ENCODE peak calls at places on chromosomes 5 and 9, in eight cellular contexts. R, I, F, G, Q, V, Y and C are unnamed samples.

GRCh38 chr5:74762599-74762998 is 4.3 kb downstream of the GFM2 start:
- DNase-seq in R (no peak), I (peak; percentile 55), F (no peak), G (no peak), Q (peak; percentile 83), V (peak; percentile 61), Y (no peak), C (no peak)

GRCh38 chr5:149310947-149311675 is 34.2 kb upstream of the GRPEL2 start:
- DNase-seq in R (no peak), I (peak; percentile 41), F (no peak), G (peak; percentile 54), Q (peak; percentile 83), V (peak; percentile 19), Y (no peak), C (no peak)

GRCh38 chr9:128118971-128119665 is 8.4 kb downstream of the PTGES2 start:
- DNase-seq in R (no peak), I (no peak), F (peak; percentile 90), G (peak; percentile 25), Q (no peak), V (no peak), Y (no peak), C (no peak)

GRCh38 chr5:175216991-175217390 is 227.0 kb downstream of the DRD1 start:
- DNase-seq in R (no peak), I (no peak), F (no peak), G (no peak), Q (peak; percentile 43), V (no peak), Y (no peak), C (no peak)

GRCh38 chr5:75640395-75640794 is 29.1 kb downstream of the ANKDD1B start:
- DNase-seq in R (no peak), I (no peak), F (no peak), G (no peak), Q (peak; percentile 78), V (no peak), Y (no peak), C (no peak)

GRCh38 chr5:124461857-124462423 is 284.5 kb downstream of the ZNF608 start:
- DNase-seq in R (no peak), I (no peak), F (no peak), G (no peak), Q (no peak), V (no peak), Y (no peak), C (no peak)

GRCh38 chr5:150765019-150765788 is 6.4 kb upstream of the DCTN4 start:
- DNase-seq in R (no peak), I (no peak), F (no peak), G (no peak), Q (no peak), V (no peak), Y (no peak), C (no peak)

GRCh38 chr9:33297455-33297854 is 7.1 kb downstream of the NFX1 start:
- DNase-seq in R (no peak), I (no peak), F (peak; percentile 64), G (peak; percentile 59), Q (no peak), V (no peak), Y (no peak), C (no peak)

GRCh38 chr5:178421128-178421527 is 169.1 kb downstream of the COL23A1 start:
- DNase-seq in R (no peak), I (no peak), F (no peak), G (no peak), Q (no peak), V (no peak), Y (no peak), C (no peak)

GRCh38 chr9:137411670-137412380 is 11.1 kb downstream of the EXD3 start:
- DNase-seq in R (no peak), I (peak; percentile 75), F (peak; percentile 86), G (peak; percentile 85), Q (peak; percentile 94), V (peak; percentile 87), Y (peak; percentile 55), C (no peak)

GRCh38 chr9:20940447-20941176 is 90.8 kb downstream of the HACD4 start:
- DNase-seq in R (no peak), I (no peak), F (no peak), G (no peak), Q (peak; percentile 33), V (no peak), Y (no peak), C (no peak)

GRCh38 chr5:23507278-23507685 is at the start of gene PRDM9:
- DNase-seq in R (peak; percentile 88), I (no peak), F (peak; percentile 82), G (peak; percentile 68), Q (no peak), V (peak; percentile 93), Y (no peak), C (no peak)

GRCh38 chr5:128974567-128974966 is 9.3 kb downstream of the SLC27A6 start:
- DNase-seq in R (no peak), I (no peak), F (no peak), G (no peak), Q (no peak), V (no peak), Y (no peak), C (no peak)

GRCh38 chr9:69076550-69076949 is 41.0 kb downstream of the FXN start:
- DNase-seq in R (no peak), I (no peak), F (no peak), G (no peak), Q (no peak), V (no peak), Y (no peak), C (no peak)

GRCh38 chr9:135167839-135168378 is 80.4 kb downstream of the OLFM1 start:
- DNase-seq in R (no peak), I (no peak), F (no peak), G (no peak), Q (no peak), V (no peak), Y (no peak), C (no peak)

GRCh38 chr5:9233712-9234111 is 312.2 kb downstream of the SEMA5A start:
- DNase-seq in R (peak; percentile 14), I (no peak), F (no peak), G (no peak), Q (peak; percentile 51), V (no peak), Y (no peak), C (no peak)

GRCh38 chr5:54881286-54882005 is 103.9 kb downstream of the ESM1 start:
- DNase-seq in R (no peak), I (no peak), F (no peak), G (no peak), Q (no peak), V (no peak), Y (no peak), C (no peak)

GRCh38 chr5:93421987-93422391 is 159.0 kb downstream of the NR2F1-AS1 start:
- DNase-seq in R (peak; percentile 29), I (no peak), F (no peak), G (no peak), Q (no peak), V (no peak), Y (no peak), C (no peak)

GRCh38 chr9:3664044-3664443 is 138.2 kb upstream of the RFX3 start:
- DNase-seq in R (no peak), I (peak; percentile 3), F (no peak), G (no peak), Q (peak; percentile 57), V (no peak), Y (no peak), C (no peak)

DNA sequence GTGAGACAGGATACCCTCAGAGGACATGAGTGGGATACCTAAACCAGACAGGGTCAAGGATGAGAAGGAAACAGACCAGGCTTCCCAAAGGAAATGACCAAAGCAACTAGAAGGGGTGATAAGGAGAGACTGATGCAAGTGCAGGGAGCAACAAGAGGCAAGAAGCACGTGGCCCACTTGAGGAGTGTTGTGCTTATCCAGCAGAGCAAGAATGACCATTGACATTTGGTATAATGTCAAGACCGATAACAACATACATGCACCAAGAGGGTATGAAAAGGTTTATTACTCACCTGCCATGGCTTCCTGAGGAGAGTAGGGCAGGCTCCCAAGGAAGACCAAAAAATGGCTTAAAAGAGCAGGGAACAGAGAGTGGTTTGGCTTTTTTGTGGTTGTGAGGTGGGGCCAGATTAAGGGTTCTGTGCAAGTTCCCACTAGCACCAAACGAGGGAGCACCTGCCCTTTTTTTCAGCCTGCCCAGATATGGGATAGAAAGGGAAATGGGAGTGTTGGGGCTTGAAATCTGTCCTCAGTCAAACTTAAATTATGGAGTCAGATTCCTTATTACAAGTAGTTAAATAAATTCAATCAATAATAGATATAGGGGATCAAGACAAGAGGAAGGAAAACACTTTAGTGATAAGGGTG is 513.6 kb downstream of the RASEF start:
- DNase-seq in R (peak; percentile 20), I (no peak), F (peak; percentile 19), G (no peak), Q (no peak), V (no peak), Y (no peak), C (no peak)
- TF ChIP-seq CTCF in R (peak; percentile 20), I (no peak), F (peak; percentile 50), G (no peak), Q (no peak), V (no peak), Y (no peak), C (no peak)

DNA sequence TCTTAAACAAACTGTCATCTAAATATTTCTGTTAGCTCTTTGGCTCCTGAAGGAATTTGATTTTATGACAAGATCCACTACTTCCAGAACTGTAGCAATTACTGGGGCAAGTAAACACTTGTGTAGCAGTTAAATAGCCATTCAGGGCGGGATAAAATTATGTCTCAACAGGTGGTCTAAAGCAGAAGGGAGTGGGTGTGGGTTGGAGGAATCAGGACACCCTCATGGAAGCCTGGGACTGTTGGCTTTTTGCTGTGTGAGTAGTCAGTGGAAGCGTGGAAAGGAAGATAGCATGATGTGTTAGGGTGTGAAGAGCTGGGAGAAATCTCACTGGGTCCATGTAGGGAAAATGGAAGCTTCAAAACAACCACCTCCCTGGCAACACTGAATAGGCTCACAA is 127.1 kb downstream of the FBXL7 start:
- DNase-seq in R (no peak), I (no peak), F (no peak), G (no peak), Q (no peak), V (no peak), Y (no peak), C (no peak)
- TF ChIP-seq CTCF in R (no peak), I (no peak), F (no peak), G (no peak), Q (no peak), V (no peak), Y (no peak), C (no peak)

GRCh38 chr5:982377-983237 is 26.0 kb upstream of the NKD2 start:
- DNase-seq in R (peak; percentile 76), I (no peak), F (no peak), G (no peak), Q (no peak), V (peak; percentile 38), Y (no peak), C (peak; percentile 38)
- TF ChIP-seq CTCF in R (peak; percentile 63), I (peak; percentile 14), F (no peak), G (no peak), Q (peak; percentile 24), V (peak; percentile 46), Y (no peak), C (peak; percentile 50)

DNA sequence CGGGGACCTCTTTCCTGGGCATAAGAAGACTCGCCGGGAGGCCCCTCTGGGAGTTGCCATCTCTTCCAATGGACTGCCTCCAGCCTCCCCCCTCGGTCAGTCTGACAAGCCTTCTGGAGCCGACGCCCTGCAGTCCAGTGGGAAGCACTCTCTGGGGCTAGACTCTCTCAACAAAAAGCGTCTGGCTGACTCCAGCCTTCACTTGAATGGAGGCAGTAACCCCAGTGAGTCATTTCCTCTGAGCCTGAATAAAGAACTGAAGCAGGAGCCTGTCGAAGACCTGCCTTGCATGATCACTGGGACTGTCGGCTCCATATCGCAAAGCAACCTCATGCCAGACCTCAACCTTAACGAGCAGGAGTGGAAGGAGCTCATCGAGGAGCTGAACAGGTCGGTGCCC is 28.4 kb upstream of the LTC4S start:
- DNase-seq in R (no peak), I (no peak), F (peak; percentile 35), G (peak; percentile 75), Q (peak; percentile 85), V (peak; percentile 23), Y (no peak), C (no peak)
- TF ChIP-seq CTCF in R (no peak), I (no peak), F (no peak), G (no peak), Q (no peak), V (no peak), Y (no peak), C (no peak)